ENCODE peak calls at places on chromosomes 12 and 14, in eight cellular contexts. J is substantia nigra, C is H7, Q is A673, I is uterus, U is BJ, E is RCC 7860, Z is neural crest cell. W is an unnamed sample.

GRCh38 chr14:34693228-34693939 is 21.0 kb downstream of the CFL2 start:
- DNase-seq in J (no peak), C (peak), Q (peak), I (peak), U (no peak), E (no peak), Z (no peak), W (no peak)

GRCh38 chr14:104806625-104807465 is 5.9 kb downstream of the ZBTB42 start:
- DNase-seq in J (no peak), C (no peak), Q (no peak), I (no peak), U (no peak), E (no peak), Z (no peak), W (no peak)

GRCh38 chr12:123894823-123895338 is 77.8 kb downstream of the CCDC92 start:
- DNase-seq in J (no peak), C (no peak), Q (no peak), I (no peak), U (no peak), E (no peak), Z (no peak), W (no peak)

GRCh38 chr12:114799574-114800487 is 115.9 kb upstream of the TBX3 start:
- DNase-seq in J (no peak), C (peak), Q (no peak), I (no peak), U (peak), E (no peak), Z (peak), W (no peak)

GRCh38 chr14:83702619-83703018 is 1827.3 kb upstream of the FLRT2 start:
- DNase-seq in J (no peak), C (no peak), Q (no peak), I (no peak), U (no peak), E (no peak), Z (no peak), W (no peak)

GRCh38 chr12:110141389-110141788 is 17.2 kb downstream of the IFT81 start:
- DNase-seq in J (no peak), C (no peak), Q (no peak), I (peak), U (peak), E (no peak), Z (no peak), W (no peak)

GRCh38 chr14:68359862-68360552 is 432.9 kb downstream of the ZFP36L1 start:
- DNase-seq in J (no peak), C (no peak), Q (no peak), I (peak), U (peak), E (no peak), Z (no peak), W (no peak)

GRCh38 chr12:132559652-132560420 is 50.5 kb downstream of the LRCOL1 start:
- DNase-seq in J (no peak), C (peak), Q (peak), I (peak), U (no peak), E (peak), Z (peak), W (no peak)

GRCh38 chr12:27083861-27084271 is 1.5 kb upstream of the C12orf71 start:
- DNase-seq in J (no peak), C (no peak), Q (peak), I (no peak), U (peak), E (no peak), Z (peak), W (no peak)

GRCh38 chr14:73888460-73888725 is 1.7 kb downstream of the ZNF410 start:
- DNase-seq in J (no peak), C (no peak), Q (no peak), I (no peak), U (no peak), E (no peak), Z (no peak), W (no peak)

GRCh38 chr12:122895290-122895689 is 634 bp downstream of the VPS37B start:
- DNase-seq in J (no peak), C (no peak), Q (no peak), I (no peak), U (no peak), E (no peak), Z (no peak), W (no peak)

GRCh38 chr12:125314051-125314882 is 249.0 kb downstream of the AACS start:
- DNase-seq in J (no peak), C (peak), Q (no peak), I (no peak), U (no peak), E (no peak), Z (peak), W (no peak)

GRCh38 chr12:85329913-85330312 is 49.9 kb downstream of the ALX1 start:
- DNase-seq in J (no peak), C (no peak), Q (no peak), I (no peak), U (no peak), E (no peak), Z (no peak), W (no peak)

GRCh38 chr14:49870908-49871307 is 18.3 kb upstream of the NEMF start:
- DNase-seq in J (no peak), C (no peak), Q (no peak), I (no peak), U (no peak), E (no peak), Z (no peak), W (no peak)

GRCh38 chr12:93798752-93799151 is 121.6 kb downstream of the CRADD start:
- DNase-seq in J (no peak), C (no peak), Q (no peak), I (no peak), U (no peak), E (no peak), Z (no peak), W (no peak)

W was measured in activated CD4-positive, CD25-positive, alpha-beta regulatory T cell treated with anti-CD3 and anti-CD28 coated beads, Interleukin-2, amount 50 U/mL, for 72 hours.